ENCODE peak calls at places on chromosome 7, in ten cellular contexts. One of them, this sample, is unnamed.

GRCh38 chr7:50649259-50649885 is 84.2 kb upstream of the DDC start:
- DNase-seq in thoracic aorta: no peak
- DNase-seq in hepatocyte: no peak
- DNase-seq in colonic mucosa: no peak
- DNase-seq in endodermal cell: no peak
- DNase-seq in transverse colon: no peak
- DNase-seq in lung: peak; percentile 19
- DNase-seq in MM.1S: no peak
- DNase-seq in lower lobe of right lung: no peak
- DNase-seq in uterus: no peak
- DNase-seq in this sample: no peak

GRCh38 chr7:75905785-75906604 is 9.0 kb upstream of the POR start:
- DNase-seq in MM.1S: no peak
- DNase-seq in lung: peak; percentile 79
- DNase-seq in lower lobe of right lung: peak; percentile 91
- DNase-seq in thoracic aorta: peak; percentile 19
- DNase-seq in hepatocyte: peak; percentile 84
- DNase-seq in endodermal cell: peak; percentile 64
- DNase-seq in uterus: peak; percentile 70
- DNase-seq in colonic mucosa: peak; percentile 27
- DNase-seq in transverse colon: peak; percentile 53
- DNase-seq in this sample: peak; percentile 87

GRCh38 chr7:40469481-40469880 is 334.7 kb downstream of the SUGCT start:
- DNase-seq in colonic mucosa: no peak
- DNase-seq in transverse colon: no peak
- DNase-seq in lower lobe of right lung: no peak
- DNase-seq in lung: no peak
- DNase-seq in endodermal cell: no peak
- DNase-seq in thoracic aorta: no peak
- DNase-seq in hepatocyte: peak; percentile 67
- DNase-seq in MM.1S: no peak
- DNase-seq in uterus: no peak
- DNase-seq in this sample: peak; percentile 59

GRCh38 chr7:125020801-125021200 is 91.2 kb upstream of the POT1 start:
- DNase-seq in endodermal cell: no peak
- DNase-seq in MM.1S: no peak
- DNase-seq in lower lobe of right lung: no peak
- DNase-seq in transverse colon: no peak
- DNase-seq in hepatocyte: no peak
- DNase-seq in colonic mucosa: no peak
- DNase-seq in lung: no peak
- DNase-seq in uterus: no peak
- DNase-seq in thoracic aorta: no peak
- DNase-seq in this sample: no peak

GRCh38 chr7:12814797-12815196 is 127.4 kb downstream of the ARL4A start:
- DNase-seq in endodermal cell: no peak
- DNase-seq in uterus: no peak
- DNase-seq in transverse colon: no peak
- DNase-seq in lower lobe of right lung: no peak
- DNase-seq in MM.1S: no peak
- DNase-seq in lung: no peak
- DNase-seq in hepatocyte: no peak
- DNase-seq in colonic mucosa: no peak
- DNase-seq in thoracic aorta: no peak
- DNase-seq in this sample: no peak

GRCh38 chr7:121558288-121558687 is 162.2 kb upstream of the FAM3C start:
- DNase-seq in transverse colon: no peak
- DNase-seq in endodermal cell: no peak
- DNase-seq in MM.1S: no peak
- DNase-seq in uterus: no peak
- DNase-seq in lower lobe of right lung: no peak
- DNase-seq in lung: no peak
- DNase-seq in hepatocyte: no peak
- DNase-seq in colonic mucosa: no peak
- DNase-seq in thoracic aorta: no peak
- DNase-seq in this sample: no peak

GRCh38 chr7:55131421-55131929 is 112.7 kb downstream of the EGFR start:
- DNase-seq in lung: peak; percentile 26
- DNase-seq in lower lobe of right lung: no peak
- DNase-seq in MM.1S: no peak
- DNase-seq in hepatocyte: no peak
- DNase-seq in endodermal cell: no peak
- DNase-seq in transverse colon: no peak
- DNase-seq in thoracic aorta: no peak
- DNase-seq in uterus: no peak
- DNase-seq in colonic mucosa: no peak
- DNase-seq in this sample: no peak

GRCh38 chr7:108345710-108346336 is 110.4 kb downstream of the NRCAM start:
- DNase-seq in hepatocyte: no peak
- DNase-seq in colonic mucosa: no peak
- DNase-seq in MM.1S: no peak
- DNase-seq in transverse colon: no peak
- DNase-seq in lower lobe of right lung: no peak
- DNase-seq in lung: no peak
- DNase-seq in thoracic aorta: no peak
- DNase-seq in uterus: no peak
- DNase-seq in endodermal cell: peak; percentile 60
- DNase-seq in this sample: no peak

GRCh38 chr7:16599860-16600259 is 45.7 kb downstream of the ANKMY2 start:
- DNase-seq in lung: no peak
- DNase-seq in colonic mucosa: no peak
- DNase-seq in MM.1S: no peak
- DNase-seq in uterus: no peak
- DNase-seq in hepatocyte: no peak
- DNase-seq in endodermal cell: no peak
- DNase-seq in thoracic aorta: no peak
- DNase-seq in lower lobe of right lung: no peak
- DNase-seq in transverse colon: no peak
- DNase-seq in this sample: no peak

GRCh38 chr7:16609842-16610450 is 35.6 kb downstream of the ANKMY2 start:
- DNase-seq in lung: no peak
- DNase-seq in endodermal cell: no peak
- DNase-seq in lower lobe of right lung: no peak
- DNase-seq in thoracic aorta: no peak
- DNase-seq in uterus: no peak
- DNase-seq in hepatocyte: peak; percentile 34
- DNase-seq in colonic mucosa: no peak
- DNase-seq in MM.1S: no peak
- DNase-seq in transverse colon: no peak
- DNase-seq in this sample: no peak

GRCh38 chr7:16606704-16607103 is 38.9 kb downstream of the ANKMY2 start:
- DNase-seq in transverse colon: no peak
- DNase-seq in hepatocyte: no peak
- DNase-seq in thoracic aorta: no peak
- DNase-seq in endodermal cell: no peak
- DNase-seq in MM.1S: no peak
- DNase-seq in uterus: no peak
- DNase-seq in lung: no peak
- DNase-seq in lower lobe of right lung: no peak
- DNase-seq in colonic mucosa: no peak
- DNase-seq in this sample: no peak

GRCh38 chr7:16603633-16604032 is 41.9 kb downstream of the ANKMY2 start:
- DNase-seq in MM.1S: no peak
- DNase-seq in lung: no peak
- DNase-seq in uterus: no peak
- DNase-seq in colonic mucosa: no peak
- DNase-seq in hepatocyte: no peak
- DNase-seq in thoracic aorta: no peak
- DNase-seq in endodermal cell: no peak
- DNase-seq in lower lobe of right lung: no peak
- DNase-seq in transverse colon: no peak
- DNase-seq in this sample: peak; percentile 21

DNA sequence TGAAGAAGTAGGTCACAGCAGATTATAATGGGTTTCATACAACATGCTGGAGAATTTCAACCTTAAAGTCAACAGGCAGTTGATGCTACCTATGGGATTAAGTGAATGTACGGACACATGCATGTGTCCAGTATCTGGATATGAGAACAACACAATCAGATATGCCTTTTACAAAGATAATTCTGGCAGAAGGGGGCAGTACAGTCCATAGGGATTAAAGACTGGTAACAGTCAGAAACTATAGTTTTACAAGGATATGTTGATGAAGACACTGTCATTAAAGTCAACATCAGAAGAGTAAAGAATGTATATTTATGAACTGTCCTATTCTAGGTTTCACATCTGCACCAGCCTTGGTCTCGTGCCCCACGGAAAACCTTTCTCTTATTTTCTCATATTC is 41.5 kb downstream of the ANKMY2 start:
- DNase-seq in lung: no peak
- DNase-seq in transverse colon: no peak
- DNase-seq in colonic mucosa: no peak
- DNase-seq in thoracic aorta: no peak
- DNase-seq in endodermal cell: no peak
- DNase-seq in lower lobe of right lung: no peak
- DNase-seq in MM.1S: no peak
- DNase-seq in uterus: no peak
- DNase-seq in hepatocyte: no peak
- DNase-seq in this sample: no peak
- TF ChIP-seq CTCF in lung: no peak
- TF ChIP-seq CTCF in transverse colon: peak; percentile 13
- TF ChIP-seq CTCF in colonic mucosa: no peak
- TF ChIP-seq CTCF in thoracic aorta: no peak
- TF ChIP-seq CTCF in endodermal cell: peak; percentile 28
- TF ChIP-seq CTCF in lower lobe of right lung: peak; percentile 10
- TF ChIP-seq CTCF in MM.1S: no peak
- TF ChIP-seq CTCF in uterus: no peak
- TF ChIP-seq CTCF in hepatocyte: no peak
- TF ChIP-seq CTCF in this sample: peak; percentile 50

DNA sequence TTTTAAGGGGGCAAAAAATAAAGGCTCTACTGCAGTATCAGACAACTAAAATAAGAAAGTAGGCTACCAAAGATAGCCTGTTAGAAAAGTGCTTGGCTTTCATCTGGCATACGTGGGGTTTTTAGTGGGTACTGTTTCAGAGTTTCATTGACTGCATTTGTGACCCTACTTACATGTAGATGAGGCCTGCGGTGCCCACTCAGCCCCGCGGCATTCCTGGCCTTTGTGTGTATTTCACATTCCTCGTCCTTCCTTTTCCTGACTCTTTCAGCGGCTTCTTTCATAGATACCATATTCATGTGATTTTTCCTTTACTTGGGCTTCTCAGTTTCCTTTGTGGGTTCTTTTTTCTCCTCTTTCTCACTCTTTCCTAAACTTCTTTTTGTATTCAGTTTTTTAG is 50.7 kb downstream of the UBE3C start:
- DNase-seq in uterus: no peak
- DNase-seq in colonic mucosa: no peak
- DNase-seq in MM.1S: no peak
- DNase-seq in endodermal cell: no peak
- DNase-seq in hepatocyte: no peak
- DNase-seq in lower lobe of right lung: no peak
- DNase-seq in thoracic aorta: no peak
- DNase-seq in transverse colon: no peak
- DNase-seq in lung: no peak
- DNase-seq in this sample: no peak
- H3K4me1 ChIP-seq in uterus: no peaks in the 10 kb centered on the region
- H3K4me1 ChIP-seq in colonic mucosa: no peaks in the 10 kb centered on the region
- H3K4me1 ChIP-seq in MM.1S: no peaks in the 10 kb centered on the region
- H3K4me1 ChIP-seq in endodermal cell: no peaks in the 10 kb centered on the region
- H3K4me1 ChIP-seq in hepatocyte: peaks cover 8% of the 10 kb centered on the region
- H3K4me1 ChIP-seq in lower lobe of right lung: no peaks in the 10 kb centered on the region
- H3K4me1 ChIP-seq in thoracic aorta: no peaks in the 10 kb centered on the region
- H3K4me1 ChIP-seq in transverse colon: no peaks in the 10 kb centered on the region
- H3K4me1 ChIP-seq in lung: no peaks in the 10 kb centered on the region
- H3K4me1 ChIP-seq in this sample: peaks cover 2% of the 10 kb centered on the region

GRCh38 chr7:27140108-27140842 is 3.2 kb downstream of the HOXA5 start:
- DNase-seq in thoracic aorta: no peak
- DNase-seq in transverse colon: peak; percentile 68
- DNase-seq in lung: no peak
- DNase-seq in lower lobe of right lung: no peak
- DNase-seq in colonic mucosa: peak; percentile 87
- DNase-seq in uterus: no peak
- DNase-seq in endodermal cell: no peak
- DNase-seq in MM.1S: no peak
- DNase-seq in hepatocyte: no peak
- DNase-seq in this sample: no peak

GRCh38 chr7:27138987-27139334 is 4.5 kb downstream of the HOXA5 start:
- DNase-seq in transverse colon: no peak
- DNase-seq in colonic mucosa: no peak
- DNase-seq in lung: no peak
- DNase-seq in lower lobe of right lung: no peak
- DNase-seq in uterus: no peak
- DNase-seq in hepatocyte: no peak
- DNase-seq in endodermal cell: no peak
- DNase-seq in MM.1S: no peak
- DNase-seq in thoracic aorta: no peak
- DNase-seq in this sample: no peak

GRCh38 chr7:27137603-27138410 is 5.7 kb downstream of the HOXA5 start:
- DNase-seq in lower lobe of right lung: no peak
- DNase-seq in colonic mucosa: peak; percentile 22
- DNase-seq in transverse colon: no peak
- DNase-seq in thoracic aorta: no peak
- DNase-seq in uterus: no peak
- DNase-seq in endodermal cell: no peak
- DNase-seq in MM.1S: no peak
- DNase-seq in lung: no peak
- DNase-seq in hepatocyte: no peak
- DNase-seq in this sample: no peak

GRCh38 chr7:27141138-27141537 is 2.3 kb downstream of the HOXA5 start:
- DNase-seq in lower lobe of right lung: no peak
- DNase-seq in transverse colon: no peak
- DNase-seq in uterus: no peak
- DNase-seq in colonic mucosa: peak; percentile 27
- DNase-seq in thoracic aorta: no peak
- DNase-seq in lung: no peak
- DNase-seq in endodermal cell: no peak
- DNase-seq in hepatocyte: no peak
- DNase-seq in MM.1S: no peak
- DNase-seq in this sample: no peak

GRCh38 chr7:27139335-27140107 is 4.0 kb downstream of the HOXA5 start:
- DNase-seq in uterus: no peak
- DNase-seq in lung: no peak
- DNase-seq in endodermal cell: peak; percentile 73
- DNase-seq in hepatocyte: no peak
- DNase-seq in MM.1S: no peak
- DNase-seq in colonic mucosa: peak; percentile 52
- DNase-seq in transverse colon: peak; percentile 33
- DNase-seq in thoracic aorta: no peak
- DNase-seq in lower lobe of right lung: no peak
- DNase-seq in this sample: no peak
- H3K27me3 ChIP-seq in uterus: no peaks in the 10 kb centered on the region
- H3K27me3 ChIP-seq in lung: no peaks in the 10 kb centered on the region
- H3K27me3 ChIP-seq in endodermal cell: peaks cover 100% of the 10 kb centered on the region
- H3K27me3 ChIP-seq in hepatocyte: peaks cover 97% of the 10 kb centered on the region
- H3K27me3 ChIP-seq in MM.1S: no peaks in the 10 kb centered on the region
- H3K27me3 ChIP-seq in colonic mucosa: no peaks in the 10 kb centered on the region
- H3K27me3 ChIP-seq in transverse colon: no peaks in the 10 kb centered on the region
- H3K27me3 ChIP-seq in thoracic aorta: no peaks in the 10 kb centered on the region
- H3K27me3 ChIP-seq in lower lobe of right lung: peaks cover 55% of the 10 kb centered on the region
- H3K27me3 ChIP-seq in this sample: no peaks in the 10 kb centered on the region

DNA sequence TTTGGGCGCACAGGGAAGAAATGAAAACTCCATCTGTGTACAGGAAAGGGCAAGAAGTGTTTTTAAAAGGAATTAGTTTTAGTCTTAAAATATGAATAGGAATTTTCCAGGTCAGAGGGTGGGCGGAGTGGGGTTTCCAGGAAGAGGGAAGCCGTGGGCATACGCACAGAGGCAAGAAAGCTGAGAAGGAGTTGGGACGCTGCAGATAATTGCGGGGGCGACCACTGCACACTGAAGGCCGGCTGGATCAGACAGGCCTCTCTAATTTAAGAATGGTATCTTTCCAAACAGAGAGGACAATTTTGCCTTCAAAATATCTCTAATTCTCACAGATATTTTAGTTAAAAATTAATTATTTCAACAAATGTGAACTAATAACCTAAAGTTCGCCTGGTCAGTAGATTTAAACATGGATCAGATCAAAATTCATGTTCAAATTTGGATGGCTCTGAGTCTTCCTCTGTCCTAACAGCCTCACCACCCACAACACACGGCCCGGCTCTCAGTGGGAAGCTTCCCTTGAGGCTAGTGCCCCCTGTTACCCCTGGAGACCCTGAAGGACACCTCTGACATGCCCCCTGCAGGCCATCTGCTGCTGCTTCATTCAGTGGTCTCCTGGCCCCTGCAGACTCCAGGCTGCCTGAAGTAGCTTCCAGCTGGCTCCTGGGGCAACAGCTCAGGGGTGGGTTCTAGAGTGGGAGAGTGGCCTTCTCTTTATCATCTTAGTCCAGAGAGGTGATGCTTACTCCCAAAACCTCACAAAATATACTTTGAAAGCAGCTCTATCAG is 189.3 kb upstream of the INHBA start:
- DNase-seq in transverse colon: no peak
- DNase-seq in uterus: no peak
- DNase-seq in hepatocyte: no peak
- DNase-seq in lung: no peak
- DNase-seq in endodermal cell: peak; percentile 86
- DNase-seq in colonic mucosa: no peak
- DNase-seq in lower lobe of right lung: no peak
- DNase-seq in MM.1S: no peak
- DNase-seq in thoracic aorta: no peak
- DNase-seq in this sample: no peak
- TF ChIP-seq CTCF in transverse colon: no peak
- TF ChIP-seq CTCF in uterus: no peak
- TF ChIP-seq CTCF in hepatocyte: no peak
- TF ChIP-seq CTCF in lung: no peak
- TF ChIP-seq CTCF in endodermal cell: peak; percentile 82
- TF ChIP-seq CTCF in colonic mucosa: no peak
- TF ChIP-seq CTCF in lower lobe of right lung: peak; percentile 8
- TF ChIP-seq CTCF in MM.1S: no peak
- TF ChIP-seq CTCF in thoracic aorta: no peak
- TF ChIP-seq CTCF in this sample: no peak

This sample was measured in foreskin keratinocyte.